ENCODE peak calls at places on chromosome 2, in six cellular contexts. One of them, this sample, is unnamed.

GRCh38 chr2:2769481-2770431 is 438.7 kb upstream of the MYT1L start:
- DNase-seq in stimulated activated CD4-positive, alpha-beta T cell treated with anti-CD3 and anti-CD28 coated beads, Interleukin-4, amount 100 ng/mL, for 48 hours: no peak
- DNase-seq in pons: peak
- DNase-seq in sciatic nerve: no peak
- DNase-seq in GM23248: no peak
- DNase-seq in sigmoid colon: peak
- DNase-seq in this sample: peak

GRCh38 chr2:10444463-10444862 is 3.7 kb downstream of the ODC1 start:
- DNase-seq in stimulated activated CD4-positive, alpha-beta T cell treated with anti-CD3 and anti-CD28 coated beads, Interleukin-4, amount 100 ng/mL, for 48 hours: no peak
- DNase-seq in GM23248: peak
- DNase-seq in pons: no peak
- DNase-seq in sigmoid colon: no peak
- DNase-seq in sciatic nerve: no peak
- DNase-seq in this sample: no peak

GRCh38 chr2:151269798-151270568 is 8.3 kb upstream of the RBM43 start:
- DNase-seq in GM23248: peak
- DNase-seq in sciatic nerve: no peak
- DNase-seq in stimulated activated CD4-positive, alpha-beta T cell treated with anti-CD3 and anti-CD28 coated beads, Interleukin-4, amount 100 ng/mL, for 48 hours: no peak
- DNase-seq in sigmoid colon: no peak
- DNase-seq in pons: no peak
- DNase-seq in this sample: no peak

GRCh38 chr2:9256147-9256546 is 49.5 kb downstream of the ASAP2 start:
- DNase-seq in stimulated activated CD4-positive, alpha-beta T cell treated with anti-CD3 and anti-CD28 coated beads, Interleukin-4, amount 100 ng/mL, for 48 hours: no peak
- DNase-seq in pons: no peak
- DNase-seq in sciatic nerve: no peak
- DNase-seq in GM23248: no peak
- DNase-seq in sigmoid colon: no peak
- DNase-seq in this sample: peak

GRCh38 chr2:88857951-88858406 is 166.5 kb downstream of the RPIA start:
- DNase-seq in sigmoid colon: no peak
- DNase-seq in pons: peak
- DNase-seq in sciatic nerve: no peak
- DNase-seq in GM23248: no peak
- DNase-seq in stimulated activated CD4-positive, alpha-beta T cell treated with anti-CD3 and anti-CD28 coated beads, Interleukin-4, amount 100 ng/mL, for 48 hours: no peak
- DNase-seq in this sample: no peak

GRCh38 chr2:151560289-151560688 is 150.6 kb downstream of the RIF1 start:
- DNase-seq in sciatic nerve: no peak
- DNase-seq in stimulated activated CD4-positive, alpha-beta T cell treated with anti-CD3 and anti-CD28 coated beads, Interleukin-4, amount 100 ng/mL, for 48 hours: no peak
- DNase-seq in sigmoid colon: no peak
- DNase-seq in GM23248: peak
- DNase-seq in pons: peak
- DNase-seq in this sample: no peak

GRCh38 chr2:82215212-82215611 is 1910.7 kb upstream of the LRRTM1 start:
- DNase-seq in sciatic nerve: no peak
- DNase-seq in pons: no peak
- DNase-seq in sigmoid colon: no peak
- DNase-seq in GM23248: no peak
- DNase-seq in stimulated activated CD4-positive, alpha-beta T cell treated with anti-CD3 and anti-CD28 coated beads, Interleukin-4, amount 100 ng/mL, for 48 hours: no peak
- DNase-seq in this sample: no peak

GRCh38 chr2:187922841-187923240 is 368.6 kb upstream of the TFPI start:
- DNase-seq in pons: no peak
- DNase-seq in sciatic nerve: no peak
- DNase-seq in stimulated activated CD4-positive, alpha-beta T cell treated with anti-CD3 and anti-CD28 coated beads, Interleukin-4, amount 100 ng/mL, for 48 hours: no peak
- DNase-seq in GM23248: no peak
- DNase-seq in sigmoid colon: no peak
- DNase-seq in this sample: no peak

GRCh38 chr2:117190856-117191255 is 623.6 kb upstream of the DDX18 start:
- DNase-seq in pons: no peak
- DNase-seq in sciatic nerve: no peak
- DNase-seq in GM23248: no peak
- DNase-seq in sigmoid colon: no peak
- DNase-seq in stimulated activated CD4-positive, alpha-beta T cell treated with anti-CD3 and anti-CD28 coated beads, Interleukin-4, amount 100 ng/mL, for 48 hours: no peak
- DNase-seq in this sample: no peak

GRCh38 chr2:203683932-203684556 is 22.4 kb upstream of the CD28 start:
- DNase-seq in GM23248: peak
- DNase-seq in stimulated activated CD4-positive, alpha-beta T cell treated with anti-CD3 and anti-CD28 coated beads, Interleukin-4, amount 100 ng/mL, for 48 hours: no peak
- DNase-seq in sciatic nerve: no peak
- DNase-seq in pons: no peak
- DNase-seq in sigmoid colon: no peak
- DNase-seq in this sample: no peak

GRCh38 chr2:241049739-241050623 is 51.6 kb downstream of the SNED1 start:
- DNase-seq in GM23248: no peak
- DNase-seq in sciatic nerve: peak
- DNase-seq in stimulated activated CD4-positive, alpha-beta T cell treated with anti-CD3 and anti-CD28 coated beads, Interleukin-4, amount 100 ng/mL, for 48 hours: no peak
- DNase-seq in sigmoid colon: peak
- DNase-seq in pons: no peak
- DNase-seq in this sample: no peak

GRCh38 chr2:98522854-98523253 is 78.2 kb downstream of the INPP4A start:
- DNase-seq in GM23248: no peak
- DNase-seq in sigmoid colon: no peak
- DNase-seq in sciatic nerve: no peak
- DNase-seq in stimulated activated CD4-positive, alpha-beta T cell treated with anti-CD3 and anti-CD28 coated beads, Interleukin-4, amount 100 ng/mL, for 48 hours: no peak
- DNase-seq in pons: no peak
- DNase-seq in this sample: no peak

GRCh38 chr2:241702155-241702404 is 241 bp downstream of the ING5 start:
- DNase-seq in sigmoid colon: no peak
- DNase-seq in pons: no peak
- DNase-seq in sciatic nerve: no peak
- DNase-seq in GM23248: no peak
- DNase-seq in stimulated activated CD4-positive, alpha-beta T cell treated with anti-CD3 and anti-CD28 coated beads, Interleukin-4, amount 100 ng/mL, for 48 hours: peak
- DNase-seq in this sample: no peak

GRCh38 chr2:73174941-73175662 is 27.3 kb upstream of the NOTO start:
- DNase-seq in GM23248: no peak
- DNase-seq in stimulated activated CD4-positive, alpha-beta T cell treated with anti-CD3 and anti-CD28 coated beads, Interleukin-4, amount 100 ng/mL, for 48 hours: no peak
- DNase-seq in sigmoid colon: no peak
- DNase-seq in sciatic nerve: no peak
- DNase-seq in pons: no peak
- DNase-seq in this sample: no peak

GRCh38 chr2:3468296-3468988 is 50.9 kb downstream of the ADI1 start:
- DNase-seq in GM23248: no peak
- DNase-seq in sigmoid colon: no peak
- DNase-seq in stimulated activated CD4-positive, alpha-beta T cell treated with anti-CD3 and anti-CD28 coated beads, Interleukin-4, amount 100 ng/mL, for 48 hours: no peak
- DNase-seq in sciatic nerve: no peak
- DNase-seq in pons: no peak
- DNase-seq in this sample: no peak

GRCh38 chr2:8303322-8303832 is 378.5 kb upstream of the ID2 start:
- DNase-seq in pons: peak
- DNase-seq in sigmoid colon: peak
- DNase-seq in GM23248: no peak
- DNase-seq in stimulated activated CD4-positive, alpha-beta T cell treated with anti-CD3 and anti-CD28 coated beads, Interleukin-4, amount 100 ng/mL, for 48 hours: peak
- DNase-seq in sciatic nerve: no peak
- DNase-seq in this sample: peak

GRCh38 chr2:231111987-231112386 is 12.9 kb downstream of the HTR2B start:
- DNase-seq in sciatic nerve: no peak
- DNase-seq in GM23248: peak
- DNase-seq in stimulated activated CD4-positive, alpha-beta T cell treated with anti-CD3 and anti-CD28 coated beads, Interleukin-4, amount 100 ng/mL, for 48 hours: no peak
- DNase-seq in pons: no peak
- DNase-seq in sigmoid colon: no peak
- DNase-seq in this sample: peak

GRCh38 chr2:219209236-219209635 is 2.7 kb downstream of the ZFAND2B start:
- DNase-seq in pons: no peak
- DNase-seq in sigmoid colon: peak
- DNase-seq in GM23248: no peak
- DNase-seq in stimulated activated CD4-positive, alpha-beta T cell treated with anti-CD3 and anti-CD28 coated beads, Interleukin-4, amount 100 ng/mL, for 48 hours: no peak
- DNase-seq in sciatic nerve: no peak
- DNase-seq in this sample: no peak

GRCh38 chr2:207683438-207683837 is 28.0 kb upstream of the CCNYL1 start:
- DNase-seq in stimulated activated CD4-positive, alpha-beta T cell treated with anti-CD3 and anti-CD28 coated beads, Interleukin-4, amount 100 ng/mL, for 48 hours: no peak
- DNase-seq in GM23248: no peak
- DNase-seq in sciatic nerve: no peak
- DNase-seq in sigmoid colon: no peak
- DNase-seq in pons: no peak
- DNase-seq in this sample: no peak

GRCh38 chr2:97748397-97748796 is 35.0 kb downstream of the ZAP70 start:
- DNase-seq in sigmoid colon: no peak
- DNase-seq in sciatic nerve: no peak
- DNase-seq in pons: peak
- DNase-seq in GM23248: peak
- DNase-seq in stimulated activated CD4-positive, alpha-beta T cell treated with anti-CD3 and anti-CD28 coated beads, Interleukin-4, amount 100 ng/mL, for 48 hours: peak
- DNase-seq in this sample: no peak

GRCh38 chr2:128868686-128869551 is 550.3 kb upstream of the HS6ST1 start:
- DNase-seq in pons: no peak
- DNase-seq in sigmoid colon: no peak
- DNase-seq in stimulated activated CD4-positive, alpha-beta T cell treated with anti-CD3 and anti-CD28 coated beads, Interleukin-4, amount 100 ng/mL, for 48 hours: no peak
- DNase-seq in GM23248: peak
- DNase-seq in sciatic nerve: no peak
- DNase-seq in this sample: no peak

GRCh38 chr2:234496442-234496834 is 443 bp downstream of the ARL4C start:
- DNase-seq in stimulated activated CD4-positive, alpha-beta T cell treated with anti-CD3 and anti-CD28 coated beads, Interleukin-4, amount 100 ng/mL, for 48 hours: no peak
- DNase-seq in GM23248: no peak
- DNase-seq in sigmoid colon: no peak
- DNase-seq in pons: no peak
- DNase-seq in sciatic nerve: no peak
- DNase-seq in this sample: no peak

GRCh38 chr2:11683486-11683885 is 13.5 kb upstream of the NTSR2 start:
- DNase-seq in sigmoid colon: peak
- DNase-seq in sciatic nerve: no peak
- DNase-seq in pons: no peak
- DNase-seq in GM23248: no peak
- DNase-seq in stimulated activated CD4-positive, alpha-beta T cell treated with anti-CD3 and anti-CD28 coated beads, Interleukin-4, amount 100 ng/mL, for 48 hours: no peak
- DNase-seq in this sample: no peak

GRCh38 chr2:163735692-163736432 is at the start of gene FIGN:
- DNase-seq in pons: peak
- DNase-seq in sigmoid colon: peak
- DNase-seq in GM23248: peak
- DNase-seq in stimulated activated CD4-positive, alpha-beta T cell treated with anti-CD3 and anti-CD28 coated beads, Interleukin-4, amount 100 ng/mL, for 48 hours: no peak
- DNase-seq in sciatic nerve: peak
- DNase-seq in this sample: peak

GRCh38 chr2:126886201-126886905 is 12.3 kb upstream of the TEX51 start:
- DNase-seq in GM23248: peak
- DNase-seq in sigmoid colon: peak
- DNase-seq in sciatic nerve: peak
- DNase-seq in stimulated activated CD4-positive, alpha-beta T cell treated with anti-CD3 and anti-CD28 coated beads, Interleukin-4, amount 100 ng/mL, for 48 hours: peak
- DNase-seq in pons: peak
- DNase-seq in this sample: peak

GRCh38 chr2:147110317-147110716 is 734.5 kb upstream of the ACVR2A start:
- DNase-seq in stimulated activated CD4-positive, alpha-beta T cell treated with anti-CD3 and anti-CD28 coated beads, Interleukin-4, amount 100 ng/mL, for 48 hours: no peak
- DNase-seq in pons: no peak
- DNase-seq in sigmoid colon: no peak
- DNase-seq in sciatic nerve: no peak
- DNase-seq in GM23248: peak
- DNase-seq in this sample: no peak

GRCh38 chr2:152126664-152127063 is 27.8 kb upstream of the CACNB4 start:
- DNase-seq in GM23248: no peak
- DNase-seq in sciatic nerve: no peak
- DNase-seq in sigmoid colon: no peak
- DNase-seq in stimulated activated CD4-positive, alpha-beta T cell treated with anti-CD3 and anti-CD28 coated beads, Interleukin-4, amount 100 ng/mL, for 48 hours: no peak
- DNase-seq in pons: no peak
- DNase-seq in this sample: no peak

GRCh38 chr2:158743899-158744298 is 51.2 kb upstream of the DAPL1 start:
- DNase-seq in sigmoid colon: no peak
- DNase-seq in sciatic nerve: no peak
- DNase-seq in pons: no peak
- DNase-seq in stimulated activated CD4-positive, alpha-beta T cell treated with anti-CD3 and anti-CD28 coated beads, Interleukin-4, amount 100 ng/mL, for 48 hours: no peak
- DNase-seq in GM23248: no peak
- DNase-seq in this sample: no peak

GRCh38 chr2:95269036-95269680 is 5.1 kb upstream of the PROM2 start:
- DNase-seq in pons: no peak
- DNase-seq in stimulated activated CD4-positive, alpha-beta T cell treated with anti-CD3 and anti-CD28 coated beads, Interleukin-4, amount 100 ng/mL, for 48 hours: no peak
- DNase-seq in sigmoid colon: no peak
- DNase-seq in sciatic nerve: no peak
- DNase-seq in GM23248: no peak
- DNase-seq in this sample: no peak

GRCh38 chr2:26333286-26333685 is 12.7 kb upstream of the SELENOI start:
- DNase-seq in pons: no peak
- DNase-seq in stimulated activated CD4-positive, alpha-beta T cell treated with anti-CD3 and anti-CD28 coated beads, Interleukin-4, amount 100 ng/mL, for 48 hours: no peak
- DNase-seq in sigmoid colon: no peak
- DNase-seq in sciatic nerve: no peak
- DNase-seq in GM23248: no peak
- DNase-seq in this sample: no peak

GRCh38 chr2:164922119-164922518 is 33.2 kb downstream of the SLC38A11 start:
- DNase-seq in GM23248: peak
- DNase-seq in sciatic nerve: no peak
- DNase-seq in stimulated activated CD4-positive, alpha-beta T cell treated with anti-CD3 and anti-CD28 coated beads, Interleukin-4, amount 100 ng/mL, for 48 hours: no peak
- DNase-seq in sigmoid colon: no peak
- DNase-seq in pons: no peak
- DNase-seq in this sample: no peak

GRCh38 chr2:141467331-141467730 is 663.5 kb downstream of the LRP1B start:
- DNase-seq in sciatic nerve: no peak
- DNase-seq in stimulated activated CD4-positive, alpha-beta T cell treated with anti-CD3 and anti-CD28 coated beads, Interleukin-4, amount 100 ng/mL, for 48 hours: no peak
- DNase-seq in sigmoid colon: no peak
- DNase-seq in GM23248: no peak
- DNase-seq in pons: no peak
- DNase-seq in this sample: no peak

GRCh38 chr2:61705625-61706024 is 148.2 kb downstream of the FAM161A start:
- DNase-seq in sciatic nerve: no peak
- DNase-seq in GM23248: no peak
- DNase-seq in pons: no peak
- DNase-seq in sigmoid colon: no peak
- DNase-seq in stimulated activated CD4-positive, alpha-beta T cell treated with anti-CD3 and anti-CD28 coated beads, Interleukin-4, amount 100 ng/mL, for 48 hours: no peak
- DNase-seq in this sample: no peak

GRCh38 chr2:235553696-235554100 is 59.9 kb downstream of the AGAP1 start:
- DNase-seq in pons: no peak
- DNase-seq in GM23248: no peak
- DNase-seq in sciatic nerve: no peak
- DNase-seq in stimulated activated CD4-positive, alpha-beta T cell treated with anti-CD3 and anti-CD28 coated beads, Interleukin-4, amount 100 ng/mL, for 48 hours: no peak
- DNase-seq in sigmoid colon: no peak
- DNase-seq in this sample: no peak

GRCh38 chr2:14137643-14138042 is 494.9 kb upstream of the LRATD1 start:
- DNase-seq in sciatic nerve: no peak
- DNase-seq in stimulated activated CD4-positive, alpha-beta T cell treated with anti-CD3 and anti-CD28 coated beads, Interleukin-4, amount 100 ng/mL, for 48 hours: no peak
- DNase-seq in sigmoid colon: no peak
- DNase-seq in pons: peak
- DNase-seq in GM23248: no peak
- DNase-seq in this sample: no peak